ENCODE peak calls at places on chromosomes 4 and X, in six cellular contexts. Z is A549, V is endothelial cell of umbilical vein, F is HepG2, Q is GM12878, L is K562. J is an unnamed sample.

GRCh38 chr4:1237981-1238675 is 10.8 kb downstream of the CTBP1 start:
- DNase-seq in Z (no peak), V (no peak), F (no peak), Q (no peak), L (no peak), J (no peak)

GRCh38 chr4:22322996-22323395 is 192.9 kb downstream of the ADGRA3 start:
- DNase-seq in Z (no peak), V (no peak), F (no peak), Q (no peak), L (no peak), J (no peak)

GRCh38 chrX:40153335-40154221 is 55.8 kb upstream of the BCOR start:
- DNase-seq in Z (peak), V (no peak), F (no peak), Q (no peak), L (peak), J (peak)

GRCh38 chr4:138188406-138189084 is 53.6 kb downstream of the SLC7A11 start:
- DNase-seq in Z (no peak), V (no peak), F (no peak), Q (no peak), L (no peak), J (no peak)

GRCh38 chrX:15468036-15468435 is 25.1 kb downstream of the PIR start:
- DNase-seq in Z (no peak), V (peak), F (no peak), Q (no peak), L (peak), J (peak)

GRCh38 chrX:50470103-50471031 is at the start of gene DGKK:
- DNase-seq in Z (no peak), V (no peak), F (peak), Q (no peak), L (no peak), J (no peak)

GRCh38 chr4:57109530-57109846 is 697 bp downstream of the IGFBP7 start:
- DNase-seq in Z (no peak), V (no peak), F (no peak), Q (no peak), L (no peak), J (peak)

GRCh38 chr4:2082118-2082517 is 23.0 kb downstream of the NAT8L start:
- DNase-seq in Z (no peak), V (no peak), F (no peak), Q (no peak), L (no peak), J (no peak)

GRCh38 chr4:104128031-104128849 is 366.5 kb downstream of the CXXC4 start:
- DNase-seq in Z (peak), V (no peak), F (no peak), Q (no peak), L (no peak), J (no peak)

GRCh38 chr4:173700650-173701049 is 170.6 kb upstream of the HAND2 start:
- DNase-seq in Z (no peak), V (no peak), F (no peak), Q (no peak), L (no peak), J (no peak)

GRCh38 chr4:89754531-89754930 is 82.4 kb downstream of the SNCA start:
- DNase-seq in Z (no peak), V (no peak), F (no peak), Q (no peak), L (no peak), J (no peak)

GRCh38 chr4:59054110-59054509 is 1943.9 kb upstream of the IGFBP7 start:
- DNase-seq in Z (no peak), V (no peak), F (no peak), Q (no peak), L (no peak), J (no peak)

GRCh38 chr4:91826186-91826585 is 477.6 kb upstream of the GRID2 start:
- DNase-seq in Z (no peak), V (no peak), F (no peak), Q (no peak), L (no peak), J (no peak)

GRCh38 chrX:56557376-56557929 is 6.0 kb upstream of the UBQLN2 start:
- DNase-seq in Z (no peak), V (no peak), F (no peak), Q (no peak), L (no peak), J (no peak)

GRCh38 chr4:158161561-158162354 is 11.1 kb downstream of the GASK1B start:
- DNase-seq in Z (peak), V (peak), F (no peak), Q (no peak), L (no peak), J (no peak)

GRCh38 chr4:1413687-1414479 is 7.6 kb upstream of the NKX1-1 start:
- DNase-seq in Z (no peak), V (no peak), F (no peak), Q (no peak), L (peak), J (no peak)

GRCh38 chrX:143837444-143837843 is 46.4 kb upstream of the UBE2NL start:
- DNase-seq in Z (no peak), V (no peak), F (no peak), Q (no peak), L (no peak), J (no peak)

GRCh38 chr4:107635735-107636134 is 84.3 kb downstream of the PAPSS1 start:
- DNase-seq in Z (no peak), V (no peak), F (peak), Q (no peak), L (no peak), J (no peak)

GRCh38 chrX:6678313-6678712 is 143.4 kb upstream of the VCX3A start:
- DNase-seq in Z (no peak), V (no peak), F (no peak), Q (no peak), L (no peak), J (no peak)

GRCh38 chr4:66681962-66682361 is 863.3 kb downstream of the CENPC start:
- DNase-seq in Z (peak), V (no peak), F (no peak), Q (no peak), L (no peak), J (no peak)

GRCh38 chr4:113468165-113469022 is 293.1 kb downstream of the CAMK2D start:
- DNase-seq in Z (peak), V (peak), F (peak), Q (no peak), L (no peak), J (peak)

GRCh38 chr4:177051473-177052060 is 258.1 kb upstream of the NEIL3 start:
- DNase-seq in Z (peak), V (peak), F (peak), Q (no peak), L (peak), J (peak)

GRCh38 chr4:123190176-123190575 is 206.4 kb upstream of the SPRY1 start:
- DNase-seq in Z (no peak), V (no peak), F (no peak), Q (no peak), L (no peak), J (no peak)

GRCh38 chrX:150766351-150767044 is 73.3 kb downstream of the MTMR1 start:
- DNase-seq in Z (peak), V (no peak), F (no peak), Q (no peak), L (peak), J (peak)

GRCh38 chrX:22093550-22093949 is 61.4 kb downstream of the PHEX start:
- DNase-seq in Z (no peak), V (peak), F (no peak), Q (no peak), L (no peak), J (no peak)

GRCh38 chrX:124211312-124211942 is 121.0 kb upstream of the TEX13D start:
- DNase-seq in Z (peak), V (peak), F (peak), Q (no peak), L (peak), J (peak)

GRCh38 chrX:9458516-9459078 is 6.3 kb upstream of the TBL1X start:
- DNase-seq in Z (no peak), V (no peak), F (no peak), Q (no peak), L (no peak), J (no peak)

GRCh38 chr4:141926414-141926813 is 290.0 kb downstream of the IL15 start:
- DNase-seq in Z (no peak), V (no peak), F (no peak), Q (no peak), L (no peak), J (no peak)

GRCh38 chr4:152448038-152448437 is 87.9 kb downstream of the FBXW7 start:
- DNase-seq in Z (no peak), V (no peak), F (no peak), Q (no peak), L (no peak), J (no peak)

GRCh38 chrX:307261-308111 is 11.1 kb downstream of the GTPBP6 start:
- DNase-seq in Z (no peak), V (no peak), F (no peak), Q (no peak), L (no peak), J (no peak)

GRCh38 chrX:24647257-24648058 is at the start of gene PCYT1B:
- DNase-seq in Z (no peak), V (peak), F (no peak), Q (no peak), L (peak), J (peak)

GRCh38 chr4:91427171-91427570 is 876.6 kb upstream of the GRID2 start:
- DNase-seq in Z (no peak), V (no peak), F (no peak), Q (no peak), L (no peak), J (no peak)

GRCh38 chrX:77451041-77451440 is 3.9 kb downstream of the FGF16 start:
- DNase-seq in Z (no peak), V (peak), F (no peak), Q (no peak), L (no peak), J (no peak)

GRCh38 chrX:129495941-129496340 is 27.3 kb downstream of the SMARCA1 start:
- DNase-seq in Z (no peak), V (no peak), F (no peak), Q (no peak), L (no peak), J (no peak)

GRCh38 chr4:8675383-8675782 is 82.8 kb downstream of the CPZ start:
- DNase-seq in Z (peak), V (no peak), F (peak), Q (no peak), L (peak), J (peak)

GRCh38 chrX:96455078-96455477 is 229.6 kb upstream of the DIAPH2 start:
- DNase-seq in Z (no peak), V (no peak), F (no peak), Q (no peak), L (no peak), J (no peak)

GRCh38 chr4:60366661-60367060 is 833.5 kb upstream of the ADGRL3 start:
- DNase-seq in Z (no peak), V (no peak), F (no peak), Q (no peak), L (no peak), J (no peak)

GRCh38 chrX:13180807-13181206 is 136.4 kb upstream of the FAM9C start:
- DNase-seq in Z (no peak), V (no peak), F (no peak), Q (no peak), L (no peak), J (peak)

DNA sequence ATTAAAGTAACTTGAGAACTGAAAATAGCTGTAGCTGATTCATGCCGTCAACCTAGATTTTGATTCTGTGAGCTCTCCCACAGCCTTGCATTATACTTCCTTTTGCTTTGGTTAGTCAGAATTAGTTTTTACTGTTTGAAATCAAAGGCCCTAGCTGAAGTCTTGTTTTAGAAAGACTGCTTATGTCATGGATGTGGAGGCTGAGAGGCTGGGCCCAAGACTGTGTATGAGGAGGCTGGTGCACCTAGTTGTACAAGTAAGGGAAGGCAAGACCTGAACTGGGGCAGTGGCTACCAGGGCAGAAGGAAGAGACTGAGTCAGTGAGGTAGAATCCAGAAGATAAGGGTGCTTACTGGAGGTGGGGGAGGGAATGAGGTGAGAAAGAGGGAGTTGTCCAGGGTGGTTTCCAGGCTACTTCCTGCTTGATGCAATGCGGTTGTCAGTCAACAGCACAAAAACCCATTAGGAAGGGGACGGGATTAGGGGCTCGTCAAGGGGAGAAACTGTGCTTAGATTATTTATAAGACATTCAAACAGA is 76.2 kb upstream of the PAGE3 start:
- DNase-seq in Z (no peak), V (no peak), F (no peak), Q (no peak), L (no peak), J (no peak)
- TF ChIP-seq MYC in Z (no peak), V (no peak), F (no peak), Q (no peak), L (no peak), J (no peak)

DNA sequence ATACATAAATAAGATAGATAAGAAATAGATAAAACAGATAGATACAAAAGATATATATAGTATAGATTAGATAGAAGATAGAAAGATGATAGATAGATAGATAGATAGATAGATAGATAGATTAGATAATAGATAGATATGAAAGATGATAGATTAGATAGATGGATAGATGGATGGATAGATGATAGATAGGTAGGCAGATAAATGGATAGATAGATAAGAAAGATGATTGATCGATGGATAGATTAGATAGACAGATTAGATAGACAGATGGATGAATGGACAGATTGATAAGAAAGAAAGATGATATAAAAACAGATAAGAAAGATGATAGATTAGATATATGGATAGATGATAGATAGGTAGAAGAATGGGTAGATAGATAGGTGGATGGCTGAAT is 90.3 kb downstream of the SMIM20 start:
- DNase-seq in Z (no peak), V (no peak), F (no peak), Q (no peak), L (no peak), J (no peak)
- TF ChIP-seq CTCF in Z (no peak), V (no peak), F (no peak), Q (no peak), L (no peak), J (no peak)

GRCh38 chr4:16032382-16032743 is 51.5 kb downstream of the PROM1 start:
- DNase-seq in Z (no peak), V (peak), F (peak), Q (no peak), L (no peak), J (no peak)
- TF ChIP-seq MYC in Z (no peak), V (no peak), F (no peak), Q (no peak), L (no peak), J (no peak)

GRCh38 chr4:185171373-185172071 is 28.5 kb downstream of the SLC25A4 start:
- DNase-seq in Z (no peak), V (no peak), F (no peak), Q (peak), L (no peak), J (no peak)
- TF ChIP-seq CTCF in Z (no peak), V (no peak), F (no peak), Q (no peak), L (no peak), J (no peak)

DNA sequence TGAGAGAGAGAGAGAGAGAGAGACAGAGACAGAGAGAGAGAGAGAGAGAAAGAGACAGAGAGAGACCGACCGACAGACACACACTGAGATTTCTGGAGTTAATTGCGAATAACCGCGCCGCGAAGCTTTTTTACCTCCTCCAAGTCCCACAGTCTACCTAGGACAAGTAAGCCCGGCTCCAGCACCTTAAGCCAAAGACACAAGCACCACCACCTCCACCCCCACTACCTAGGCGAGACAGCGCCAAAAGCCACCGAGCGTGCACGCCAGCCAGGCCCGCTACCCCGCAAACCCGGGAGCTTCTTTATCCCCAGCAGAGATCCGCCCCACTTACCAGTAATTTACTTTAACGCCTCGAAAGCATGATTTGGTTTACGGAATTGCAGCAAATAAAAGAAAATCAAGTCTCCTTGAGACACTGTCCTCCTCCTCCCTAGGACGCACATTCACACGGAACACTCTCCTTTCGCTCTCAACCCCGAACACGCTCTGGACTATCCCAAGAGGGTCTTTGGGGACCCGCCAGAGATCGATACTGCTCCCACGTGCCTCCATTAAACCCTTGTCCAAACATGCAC is 649.6 kb upstream of the DIPK2B start:
- DNase-seq in Z (peak), V (peak), F (no peak), Q (no peak), L (no peak), J (peak)
- TF ChIP-seq MYC in Z (no peak), V (no peak), F (no peak), Q (no peak), L (no peak), J (no peak)